ENCODE peak calls at places on chromosomes 7 and 10, in four cellular contexts. H is upper lobe of right lung; N is activated CD8-positive, alpha-beta memory T cell treated with anti-CD3 and anti-CD28 coated beads, Interleukin-2, amount 10 ng/mL, durations not matched to agents 7 days and 5 days; J is stimulated activated memory B cell treated with anti-CD40 and anti-IgM and Interleukin-4, amounts not matched to agents 10 μg/mL and 1 μg/mL and 100 μg/mL, for 72 hours. G is an unnamed sample.

GRCh38 chr10:80186364-80187012 is 18.8 kb downstream of the ANXA11 start:
- ATAC-seq in J (no peak), H (peak), N (no peak), G (no peak)

GRCh38 chr10:75375828-75376227 is 25.7 kb downstream of the ZNF503 start:
- ATAC-seq in N (no peak), J (peak), H (peak), G (no peak)

GRCh38 chr10:91551856-91552255 is 81.0 kb downstream of the PPP1R3C start:
- ATAC-seq in N (no peak), H (peak), J (no peak), G (no peak)

GRCh38 chr7:98483276-98483963 is 82.5 kb upstream of the BAIAP2L1 start:
- ATAC-seq in N (no peak), H (no peak), J (no peak), G (no peak)

GRCh38 chr10:17744395-17744841 is 7.6 kb upstream of the TMEM236 start:
- ATAC-seq in N (no peak), H (peak), J (no peak), G (no peak)

GRCh38 chr7:73830618-73830871 is 251 bp upstream of the CLDN4 start:
- ATAC-seq in H (no peak), J (no peak), N (no peak), G (no peak)

GRCh38 chr10:95963992-95964391 is 56.2 kb downstream of the CC2D2B start:
- ATAC-seq in H (no peak), J (no peak), N (no peak), G (no peak)

GRCh38 chr7:116691664-116692063 is 19.7 kb downstream of the MET start:
- ATAC-seq in N (no peak), H (no peak), J (no peak), G (no peak)

GRCh38 chr7:68449099-68449498 is 1149.2 kb upstream of the AUTS2 start:
- ATAC-seq in J (no peak), N (no peak), H (no peak), G (no peak)

GRCh38 chr7:159030490-159031134 is 114.1 kb downstream of the VIPR2 start:
- ATAC-seq in N (peak), H (peak), J (peak), G (no peak)

G was measured in activated CD4-positive, CD25-positive, alpha-beta regulatory T cell treated with anti-CD3 and anti-CD28 coated beads, Interleukin-2, amount 50 U/mL, for 24 hours.